ENCODE peak calls at places on chromosomes 2 and 18, in five cellular contexts. One of them, this sample, is unnamed.

GRCh38 chr2:26477126-26477910 is 606 bp downstream of the OTOF start:
- DNase-seq in NCI-H460: no peak
- DNase-seq in NCI-H1105: no peak
- DNase-seq in neural progenitor cell: peak; percentile 31
- DNase-seq in SW480: no peak
- DNase-seq in this sample: no peak

GRCh38 chr2:12274591-12274990 is 442.1 kb upstream of the TRIB2 start:
- DNase-seq in NCI-H460: no peak
- DNase-seq in NCI-H1105: no peak
- DNase-seq in neural progenitor cell: no peak
- DNase-seq in SW480: no peak
- DNase-seq in this sample: no peak

GRCh38 chr2:12607971-12608370 is 108.8 kb upstream of the TRIB2 start:
- DNase-seq in NCI-H460: no peak
- DNase-seq in NCI-H1105: no peak
- DNase-seq in neural progenitor cell: no peak
- DNase-seq in SW480: peak; percentile 21
- DNase-seq in this sample: no peak

GRCh38 chr2:235406420-235406819 is 87.4 kb upstream of the AGAP1 start:
- DNase-seq in NCI-H460: no peak
- DNase-seq in NCI-H1105: no peak
- DNase-seq in neural progenitor cell: no peak
- DNase-seq in SW480: no peak
- DNase-seq in this sample: no peak

GRCh38 chr2:109715302-109715937 is 78.7 kb upstream of the RGPD5 start:
- DNase-seq in NCI-H460: no peak
- DNase-seq in NCI-H1105: no peak
- DNase-seq in neural progenitor cell: peak; percentile 29
- DNase-seq in SW480: peak; percentile 40
- DNase-seq in this sample: peak; percentile 25

GRCh38 chr2:28052691-28053090 is 162.2 kb downstream of the BABAM2 start:
- DNase-seq in NCI-H460: no peak
- DNase-seq in NCI-H1105: no peak
- DNase-seq in neural progenitor cell: no peak
- DNase-seq in SW480: no peak
- DNase-seq in this sample: no peak

GRCh38 chr2:88751770-88752169 is 60.3 kb downstream of the RPIA start:
- DNase-seq in NCI-H460: no peak
- DNase-seq in NCI-H1105: no peak
- DNase-seq in neural progenitor cell: no peak
- DNase-seq in SW480: no peak
- DNase-seq in this sample: no peak

GRCh38 chr2:16739778-16740581 is 74.3 kb upstream of the CYRIA start:
- DNase-seq in NCI-H460: no peak
- DNase-seq in NCI-H1105: no peak
- DNase-seq in neural progenitor cell: no peak
- DNase-seq in SW480: no peak
- DNase-seq in this sample: no peak

GRCh38 chr2:119724656-119725485 is 34.9 kb upstream of the PTPN4 start:
- DNase-seq in NCI-H460: no peak
- DNase-seq in NCI-H1105: no peak
- DNase-seq in neural progenitor cell: no peak
- DNase-seq in SW480: no peak
- DNase-seq in this sample: no peak

GRCh38 chr2:219461061-219461514 is 26.4 kb downstream of the SPEG start:
- DNase-seq in NCI-H460: no peak
- DNase-seq in NCI-H1105: no peak
- DNase-seq in neural progenitor cell: peak; percentile 33
- DNase-seq in SW480: no peak
- DNase-seq in this sample: peak; percentile 20

GRCh38 chr18:43596106-43596712 is 318.9 kb upstream of the SYT4 start:
- DNase-seq in NCI-H460: peak; percentile 32
- DNase-seq in NCI-H1105: peak; percentile 48
- DNase-seq in neural progenitor cell: peak; percentile 13
- DNase-seq in SW480: peak; percentile 16
- DNase-seq in this sample: no peak

GRCh38 chr2:9310390-9310789 is 103.8 kb downstream of the ASAP2 start:
- DNase-seq in NCI-H460: peak; percentile 48
- DNase-seq in NCI-H1105: no peak
- DNase-seq in neural progenitor cell: no peak
- DNase-seq in SW480: peak; percentile 30
- DNase-seq in this sample: no peak

GRCh38 chr2:174846941-174847938 is 83.0 kb upstream of the CHRNA1 start:
- DNase-seq in NCI-H460: no peak
- DNase-seq in NCI-H1105: no peak
- DNase-seq in neural progenitor cell: peak; percentile 74
- DNase-seq in SW480: peak; percentile 48
- DNase-seq in this sample: peak; percentile 34

GRCh38 chr2:489084-489483 is 188.1 kb downstream of the TMEM18 start:
- DNase-seq in NCI-H460: no peak
- DNase-seq in NCI-H1105: no peak
- DNase-seq in neural progenitor cell: no peak
- DNase-seq in SW480: no peak
- DNase-seq in this sample: no peak

GRCh38 chr2:230922951-230923717 is 1.9 kb downstream of the GPR55 start:
- DNase-seq in NCI-H460: no peak
- DNase-seq in NCI-H1105: no peak
- DNase-seq in neural progenitor cell: no peak
- DNase-seq in SW480: no peak
- DNase-seq in this sample: no peak

GRCh38 chr2:186919272-186919671 is 70.3 kb upstream of the ZSWIM2 start:
- DNase-seq in NCI-H460: no peak
- DNase-seq in NCI-H1105: no peak
- DNase-seq in neural progenitor cell: no peak
- DNase-seq in SW480: peak; percentile 26
- DNase-seq in this sample: no peak

GRCh38 chr2:236688563-236689392 is 119.2 kb downstream of the ACKR3 start:
- DNase-seq in NCI-H460: no peak
- DNase-seq in NCI-H1105: no peak
- DNase-seq in neural progenitor cell: peak; percentile 23
- DNase-seq in SW480: no peak
- DNase-seq in this sample: no peak

GRCh38 chr2:67322361-67323001 is 74.7 kb upstream of the ETAA1 start:
- DNase-seq in NCI-H460: peak; percentile 57
- DNase-seq in NCI-H1105: peak; percentile 47
- DNase-seq in neural progenitor cell: peak; percentile 69
- DNase-seq in SW480: peak; percentile 60
- DNase-seq in this sample: peak; percentile 46

GRCh38 chr2:2577366-2577765 is 246.3 kb upstream of the MYT1L start:
- DNase-seq in NCI-H460: no peak
- DNase-seq in NCI-H1105: no peak
- DNase-seq in neural progenitor cell: no peak
- DNase-seq in SW480: peak; percentile 7
- DNase-seq in this sample: no peak

GRCh38 chr18:29328932-29329331 is 1152.0 kb upstream of the CDH2 start:
- DNase-seq in NCI-H460: no peak
- DNase-seq in NCI-H1105: no peak
- DNase-seq in neural progenitor cell: no peak
- DNase-seq in SW480: no peak
- DNase-seq in this sample: no peak

GRCh38 chr18:36595046-36595817 is 233.6 kb downstream of the TPGS2 start:
- DNase-seq in NCI-H460: no peak
- DNase-seq in NCI-H1105: no peak
- DNase-seq in neural progenitor cell: no peak
- DNase-seq in SW480: no peak
- DNase-seq in this sample: no peak

GRCh38 chr2:236568068-236568921 is 1.3 kb upstream of the ACKR3 start:
- DNase-seq in NCI-H460: no peak
- DNase-seq in NCI-H1105: no peak
- DNase-seq in neural progenitor cell: peak; percentile 51
- DNase-seq in SW480: peak; percentile 9
- DNase-seq in this sample: no peak

GRCh38 chr2:219495531-219496122 is 3.1 kb upstream of the GMPPA start:
- DNase-seq in NCI-H460: peak; percentile 66
- DNase-seq in NCI-H1105: peak; percentile 48
- DNase-seq in neural progenitor cell: peak; percentile 86
- DNase-seq in SW480: peak; percentile 43
- DNase-seq in this sample: peak; percentile 87

GRCh38 chr2:86011449-86011941 is 94.2 kb downstream of the POLR1A start:
- DNase-seq in NCI-H460: no peak
- DNase-seq in NCI-H1105: no peak
- DNase-seq in neural progenitor cell: no peak
- DNase-seq in SW480: no peak
- DNase-seq in this sample: no peak

GRCh38 chr2:150630587-150631235 is 143.2 kb upstream of the RND3 start:
- DNase-seq in NCI-H460: no peak
- DNase-seq in NCI-H1105: no peak
- DNase-seq in neural progenitor cell: peak; percentile 54
- DNase-seq in SW480: no peak
- DNase-seq in this sample: no peak

GRCh38 chr2:215271466-215271865 is 40.4 kb upstream of the ATIC start:
- DNase-seq in NCI-H460: no peak
- DNase-seq in NCI-H1105: no peak
- DNase-seq in neural progenitor cell: peak; percentile 13
- DNase-seq in SW480: no peak
- DNase-seq in this sample: peak; percentile 39

GRCh38 chr2:195533771-195534642 is 123.0 kb upstream of the SLC39A10 start:
- DNase-seq in NCI-H460: no peak
- DNase-seq in NCI-H1105: no peak
- DNase-seq in neural progenitor cell: no peak
- DNase-seq in SW480: peak; percentile 60
- DNase-seq in this sample: no peak

GRCh38 chr2:217822296-217823252 is 180.2 kb downstream of the TNS1 start:
- DNase-seq in NCI-H460: no peak
- DNase-seq in NCI-H1105: no peak
- DNase-seq in neural progenitor cell: peak; percentile 31
- DNase-seq in SW480: peak; percentile 79
- DNase-seq in this sample: no peak

GRCh38 chr2:237687666-237688065 is 60.3 kb downstream of the LRRFIP1 start:
- DNase-seq in NCI-H460: peak; percentile 92
- DNase-seq in NCI-H1105: no peak
- DNase-seq in neural progenitor cell: no peak
- DNase-seq in SW480: peak; percentile 91
- DNase-seq in this sample: no peak

GRCh38 chr2:75505012-75505411 is 55.7 kb downstream of the EVA1A start:
- DNase-seq in NCI-H460: no peak
- DNase-seq in NCI-H1105: no peak
- DNase-seq in neural progenitor cell: no peak
- DNase-seq in SW480: no peak
- DNase-seq in this sample: no peak

GRCh38 chr2:173814306-173814705 is 150.9 kb downstream of the SP3 start:
- DNase-seq in NCI-H460: no peak
- DNase-seq in NCI-H1105: no peak
- DNase-seq in neural progenitor cell: no peak
- DNase-seq in SW480: no peak
- DNase-seq in this sample: no peak

GRCh38 chr18:79936641-79937040 is 14.8 kb downstream of the SLC66A2 start:
- DNase-seq in NCI-H460: no peak
- DNase-seq in NCI-H1105: no peak
- DNase-seq in neural progenitor cell: no peak
- DNase-seq in SW480: no peak
- DNase-seq in this sample: peak; percentile 6

GRCh38 chr18:79774111-79774510 is 23.6 kb upstream of the KCNG2 start:
- DNase-seq in NCI-H460: no peak
- DNase-seq in NCI-H1105: no peak
- DNase-seq in neural progenitor cell: no peak
- DNase-seq in SW480: no peak
- DNase-seq in this sample: no peak